ENCODE peak calls at places on chromosomes 16 and 17, in eight cellular contexts. L is Caki2; E is coronary artery; H is activated naive CD4-positive, alpha-beta T cell; K is heart left ventricle; O is RCC 7860; Q is A549; R is astrocyte of the spinal cord. I is an unnamed sample.

GRCh38 chr16:3578610-3579551 is 1.7 kb upstream of the NLRC3 start:
- DNase-seq in L (no peak), E (no peak), H (no peak), K (no peak), O (no peak), Q (no peak), R (peak; percentile 7), I (no peak)

GRCh38 chr16:29154100-29154499 is 169.2 kb downstream of the LAT start:
- DNase-seq in L (no peak), E (no peak), H (no peak), K (peak; percentile 26), O (no peak), Q (no peak), R (no peak), I (no peak)

GRCh38 chr17:45428954-45429337 is 3.7 kb downstream of the ARHGAP27 start:
- DNase-seq in L (no peak), E (no peak), H (no peak), K (no peak), O (no peak), Q (no peak), R (no peak), I (no peak)

GRCh38 chr17:73172252-73172651 is 7.4 kb downstream of the SSTR2 start:
- DNase-seq in L (no peak), E (no peak), H (no peak), K (no peak), O (no peak), Q (no peak), R (no peak), I (no peak)

GRCh38 chr16:89581045-89581695 is 5.6 kb downstream of the CPNE7 start:
- DNase-seq in L (peak; percentile 88), E (no peak), H (no peak), K (no peak), O (peak; percentile 97), Q (peak; percentile 74), R (peak; percentile 98), I (no peak)

GRCh38 chr17:58532555-58532951 is 18.1 kb upstream of the MTMR4 start:
- DNase-seq in L (no peak), E (no peak), H (no peak), K (no peak), O (no peak), Q (no peak), R (no peak), I (no peak)

GRCh38 chr16:2753523-2754020 is 1.1 kb downstream of the SRRM2 start:
- DNase-seq in L (no peak), E (no peak), H (no peak), K (no peak), O (no peak), Q (no peak), R (peak; percentile 19), I (no peak)

GRCh38 chr17:50779747-50780363 is 12.5 kb upstream of the ANKRD40CL start:
- DNase-seq in L (no peak), E (no peak), H (no peak), K (no peak), O (no peak), Q (no peak), R (no peak), I (no peak)

GRCh38 chr16:27639588-27640276 is 89.8 kb downstream of the KATNIP start:
- DNase-seq in L (peak; percentile 61), E (no peak), H (no peak), K (no peak), O (peak; percentile 38), Q (peak; percentile 53), R (peak; percentile 62), I (no peak)

GRCh38 chr16:15457958-15458357 is 23.6 kb downstream of the BMERB1 start:
- DNase-seq in L (no peak), E (no peak), H (no peak), K (no peak), O (no peak), Q (no peak), R (no peak), I (no peak)